ENCODE peak calls at places on chromosomes 12 and 14, in six cellular contexts. W is thoracic aorta; U is CD8-positive, alpha-beta T cell; A is pancreas; L is AG09309; J is coronary artery. B is an unnamed sample.

GRCh38 chr12:25958254-25959068 is at the start of gene RASSF8:
- DNase-seq in W (no peak), U (no peak), A (peak), L (no peak), J (peak), B (peak)

GRCh38 chr12:125403145-125403789 is 338.0 kb downstream of the AACS start:
- DNase-seq in W (no peak), U (no peak), A (no peak), L (no peak), J (no peak), B (peak)

GRCh38 chr14:93994919-93995682 is 2.0 kb upstream of the CCDC197 start:
- DNase-seq in W (peak), U (peak), A (peak), L (peak), J (peak), B (peak)

GRCh38 chr12:129310346-129310745 is 457.1 kb downstream of the GLT1D1 start:
- DNase-seq in W (no peak), U (no peak), A (no peak), L (no peak), J (no peak), B (peak)

GRCh38 chr12:107337354-107338095 is 244.2 kb upstream of the CRY1 start:
- DNase-seq in W (no peak), U (no peak), A (no peak), L (no peak), J (no peak), B (no peak)

GRCh38 chr12:101619868-101620761 is 25.3 kb downstream of the MYBPC1 start:
- DNase-seq in W (no peak), U (no peak), A (peak), L (no peak), J (no peak), B (no peak)

GRCh38 chr12:100986595-100987547 is 192.3 kb downstream of the ANO4 start:
- DNase-seq in W (no peak), U (no peak), A (no peak), L (peak), J (no peak), B (peak)

GRCh38 chr12:94706250-94706661 is 55.9 kb upstream of the TMCC3 start:
- DNase-seq in W (no peak), U (no peak), A (no peak), L (no peak), J (no peak), B (no peak)

DNA sequence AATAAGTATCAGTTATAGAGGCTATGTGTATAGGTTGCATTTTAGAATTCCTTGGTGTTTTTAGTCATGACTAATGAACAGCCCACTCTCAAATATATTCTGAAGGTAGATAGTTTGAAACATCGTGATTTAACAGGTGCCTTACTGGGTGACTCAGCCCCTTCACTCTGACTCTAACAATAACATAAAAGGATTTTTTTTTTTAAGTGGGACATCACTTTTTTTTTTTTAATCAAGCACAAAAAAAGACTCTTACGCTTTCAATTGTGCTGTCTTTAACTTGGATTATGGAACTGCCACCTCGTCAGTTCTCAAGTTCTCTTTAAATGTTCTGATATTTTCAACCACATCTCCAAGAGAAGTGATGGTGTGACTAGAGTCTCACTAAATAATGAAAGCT is 46.6 kb downstream of the PPFIA2 start:
- DNase-seq in W (no peak), U (no peak), A (no peak), L (no peak), J (no peak), B (no peak)
- H3K4me3 ChIP-seq in W (no peak), U (no peak), A (no peak), L (no peak), J (no peak), B (no peak)

DNA sequence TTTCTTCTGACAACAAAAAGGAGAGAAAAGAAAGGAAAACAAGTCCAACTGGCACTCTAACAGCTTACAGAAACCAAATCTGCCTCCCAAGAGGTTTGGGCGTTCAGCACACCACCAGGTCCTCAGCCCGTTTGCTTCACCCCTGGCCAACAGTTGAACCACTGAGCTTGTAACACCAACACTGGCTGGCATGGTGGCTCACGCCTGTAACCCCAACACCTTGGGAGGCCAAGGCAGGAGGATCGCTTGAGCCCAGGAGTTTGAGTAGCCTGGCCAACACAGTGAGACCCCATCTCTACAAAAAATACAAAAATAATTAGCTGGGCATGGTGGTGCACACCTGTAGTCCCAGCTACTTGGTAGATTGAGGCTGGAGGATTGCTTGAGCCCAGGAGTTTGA is 19.4 kb downstream of the CCDC88C start:
- DNase-seq in W (no peak), U (no peak), A (no peak), L (no peak), J (no peak), B (no peak)
- H3K4me3 ChIP-seq in W (no peak), U (no peak), A (no peak), L (no peak), J (no peak), B (no peak)

GRCh38 chr14:95072310-95072709 is 85.0 kb downstream of the DICER1 start:
- DNase-seq in W (no peak), U (no peak), A (no peak), L (no peak), J (no peak), B (no peak)
- H3K4me3 ChIP-seq in W (no peak), U (no peak), A (no peak), L (no peak), J (no peak), B (no peak)

DNA sequence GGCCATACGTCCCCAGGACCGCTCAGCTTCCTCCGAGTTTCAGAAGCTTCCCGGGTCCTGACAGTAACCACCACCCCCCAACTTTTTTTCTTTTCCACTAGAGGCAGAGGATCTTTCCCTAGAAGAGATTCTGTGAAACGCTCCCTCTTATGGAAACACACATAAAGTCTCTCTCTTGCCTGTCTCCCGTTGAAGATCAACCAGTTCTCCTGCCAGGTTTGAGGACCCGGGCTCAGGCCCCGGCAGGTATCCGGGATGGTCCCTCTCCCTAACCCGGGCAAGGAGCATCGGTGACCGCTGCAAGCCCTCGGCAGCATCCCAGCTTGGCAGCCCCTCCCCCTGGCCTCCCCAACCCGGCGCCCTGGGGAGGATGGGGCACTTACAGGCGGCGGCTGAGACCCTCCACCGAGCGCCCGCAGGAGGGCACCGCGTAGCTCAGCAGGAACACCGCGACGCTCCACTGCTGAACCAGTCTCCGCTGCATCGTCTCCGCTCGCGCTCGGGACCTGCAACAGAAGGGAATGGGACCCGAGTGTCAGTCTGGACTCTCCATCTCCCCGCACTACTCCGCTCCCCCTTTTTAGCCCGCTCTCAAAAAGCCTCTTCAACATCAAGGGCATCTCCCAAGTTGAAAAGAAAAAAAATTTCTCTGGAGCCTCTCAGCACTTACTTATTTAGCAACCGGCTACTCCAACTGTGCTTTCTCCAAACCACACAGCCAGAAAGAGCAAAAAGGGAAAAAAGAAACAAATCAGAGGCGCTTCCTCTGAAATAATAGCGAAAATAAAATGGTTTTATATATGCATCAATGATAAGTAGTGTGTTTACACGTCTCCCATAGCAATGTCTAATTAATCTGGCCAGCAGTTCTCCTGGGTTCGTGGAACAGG is 3.3 kb downstream of the PTHLH start:
- DNase-seq in W (no peak), U (no peak), A (peak), L (no peak), J (no peak), B (peak)
- H3K4me3 ChIP-seq in W (peak), U (peak), A (peak), L (peak), J (peak), B (peak)

GRCh38 chr12:57476162-57476992 is 3.3 kb downstream of the ARHGAP9 start:
- DNase-seq in W (no peak), U (peak), A (no peak), L (no peak), J (no peak), B (no peak)
- H3K4me3 ChIP-seq in W (peak), U (peak), A (peak), L (no peak), J (peak), B (peak)

DNA sequence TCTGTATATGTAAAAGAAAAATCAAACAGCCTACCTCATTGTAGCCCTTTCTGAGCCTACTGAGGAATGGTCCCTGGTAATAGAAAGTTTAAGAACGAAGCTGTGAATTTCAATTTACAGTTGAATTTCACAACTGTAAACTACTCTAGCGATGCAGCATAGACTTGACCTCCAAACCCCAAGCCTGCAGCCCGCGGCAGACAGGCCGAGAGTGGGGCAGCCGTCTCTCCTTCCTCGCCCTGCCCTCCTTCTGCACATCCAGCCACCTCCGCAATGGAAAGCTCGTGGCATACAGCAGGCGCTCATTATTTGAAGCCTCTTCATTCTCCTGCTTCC is 15.3 kb downstream of the RNASE2 start:
- DNase-seq in W (no peak), U (no peak), A (no peak), L (no peak), J (no peak), B (no peak)
- H3K4me3 ChIP-seq in W (peak), U (peak), A (peak), L (peak), J (peak), B (peak)

GRCh38 chr14:79281244-79282199 is 929.8 kb downstream of the DIO2 start:
- DNase-seq in W (no peak), U (no peak), A (no peak), L (no peak), J (no peak), B (peak)
- H3K4me3 ChIP-seq in W (peak), U (no peak), A (no peak), L (peak), J (peak), B (no peak)

DNA sequence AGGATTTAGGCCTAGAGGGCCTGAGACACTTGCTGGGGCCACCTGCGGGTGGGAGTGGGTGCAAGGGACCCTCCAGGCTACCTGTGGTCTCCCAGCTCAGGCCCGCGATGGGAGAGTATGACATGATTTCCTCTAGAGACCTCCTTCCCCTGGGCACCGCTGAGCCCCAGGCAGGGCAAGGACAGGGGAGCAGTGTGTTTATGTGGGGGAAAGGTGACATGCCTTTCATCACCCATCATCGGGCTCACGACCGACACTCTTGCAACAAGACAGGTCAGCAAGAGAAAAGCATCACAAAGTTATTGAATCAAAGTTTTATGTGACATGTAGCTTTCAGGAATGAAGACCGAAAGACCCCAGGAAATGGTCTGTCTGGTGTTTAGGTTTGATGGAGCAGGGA is 19.9 kb downstream of the SH2B3 start:
- DNase-seq in W (no peak), U (no peak), A (no peak), L (no peak), J (no peak), B (no peak)
- H3K4me3 ChIP-seq in W (no peak), U (no peak), A (no peak), L (no peak), J (no peak), B (no peak)

GRCh38 chr14:36655963-36656768 is 5.5 kb upstream of the PAX9 start:
- DNase-seq in W (no peak), U (no peak), A (peak), L (no peak), J (no peak), B (peak)
- H3K4me3 ChIP-seq in W (peak), U (no peak), A (no peak), L (no peak), J (peak), B (peak)

GRCh38 chr12:121059031-121059898 is 20.2 kb upstream of the OASL start:
- DNase-seq in W (no peak), U (no peak), A (no peak), L (no peak), J (no peak), B (no peak)

GRCh38 chr12:121062391-121063045 is 23.5 kb upstream of the OASL start:
- DNase-seq in W (no peak), U (no peak), A (no peak), L (no peak), J (no peak), B (no peak)

GRCh38 chr12:121061831-121062230 is 22.8 kb upstream of the OASL start:
- DNase-seq in W (no peak), U (no peak), A (no peak), L (no peak), J (no peak), B (no peak)

GRCh38 chr12:121057794-121058193 is 18.7 kb upstream of the OASL start:
- DNase-seq in W (no peak), U (no peak), A (no peak), L (no peak), J (no peak), B (no peak)

DNA sequence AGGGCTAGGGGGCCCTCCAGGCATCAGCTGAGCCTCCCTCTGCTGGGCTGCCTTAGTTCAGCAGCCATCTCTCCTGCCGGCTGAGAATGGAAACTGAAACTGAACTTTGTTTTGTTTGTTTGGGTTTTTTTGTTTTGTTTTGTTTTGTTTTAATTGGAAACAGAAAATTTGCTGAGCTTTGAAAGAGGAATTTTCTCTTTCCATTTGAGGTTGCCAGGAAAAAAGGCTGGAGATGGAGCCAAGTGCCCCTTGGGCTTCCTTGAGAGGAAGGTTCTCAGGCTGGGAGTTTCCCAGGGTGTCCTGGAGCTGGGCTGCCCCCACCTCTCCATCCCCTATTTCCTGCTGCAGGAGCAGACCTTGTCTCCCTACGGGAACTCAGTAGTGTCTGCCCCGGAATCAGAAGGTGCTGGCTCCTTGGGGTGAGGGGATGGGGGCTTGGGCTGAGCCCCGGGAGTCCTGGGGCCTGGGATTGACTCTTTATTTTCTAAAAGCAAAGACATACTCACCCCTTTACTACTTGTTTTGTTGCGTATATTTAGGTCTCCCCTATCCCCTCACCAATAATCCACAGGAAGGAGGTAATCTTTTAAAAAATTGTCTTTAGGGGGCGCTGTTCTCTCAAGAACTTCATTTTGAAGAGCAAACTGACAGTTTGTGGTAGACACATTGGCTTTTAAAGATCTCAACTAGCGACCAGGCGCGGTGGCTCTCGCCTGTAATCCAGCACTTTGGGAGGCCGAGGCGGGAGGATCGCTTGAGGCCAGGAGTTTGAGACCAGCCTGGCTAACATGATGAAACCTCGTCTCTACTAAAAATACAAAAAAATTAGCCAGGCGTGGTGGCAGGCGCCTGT is 21.3 kb upstream of the OASL start:
- DNase-seq in W (no peak), U (peak), A (no peak), L (no peak), J (no peak), B (peak)
- H3K4me3 ChIP-seq in W (peak), U (peak), A (no peak), L (peak), J (peak), B (no peak)

B was measured in H7.